ENCODE peak calls at places on chromosomes 12 and 14, in seven cellular contexts. G is EH, F is brain microvascular endothelial cell, I is HepG2, R is coronary artery, S is RPMI8226, W is endodermal cell. B is an unnamed sample.

GRCh38 chr12:12720052-12720451 is 2.9 kb downstream of the CDKN1B start:
- DNase-seq in G (no peak), F (no peak), I (no peak), R (no peak), S (peak; percentile 32), W (no peak), B (no peak)

GRCh38 chr12:265096-265495 is 2.5 kb upstream of the SLC6A13 start:
- DNase-seq in G (no peak), F (no peak), I (no peak), R (no peak), S (no peak), W (no peak), B (no peak)

GRCh38 chr14:23622990-23623389 is 13.2 kb upstream of the DHRS2 start:
- DNase-seq in G (no peak), F (no peak), I (no peak), R (peak; percentile 21), S (no peak), W (no peak), B (no peak)

GRCh38 chr12:55820679-55821078 is 2.8 kb downstream of the ORMDL2 start:
- DNase-seq in G (peak; percentile 29), F (no peak), I (peak; percentile 22), R (no peak), S (no peak), W (peak; percentile 47), B (peak; percentile 26)

GRCh38 chr12:49092816-49093406 is 1.7 kb downstream of the DHH start:
- DNase-seq in G (no peak), F (no peak), I (no peak), R (no peak), S (no peak), W (no peak), B (no peak)

GRCh38 chr12:124375789-124376175 is 80.9 kb downstream of the RFLNA start:
- DNase-seq in G (no peak), F (no peak), I (no peak), R (no peak), S (no peak), W (no peak), B (no peak)

GRCh38 chr12:43293396-43293795 is 258.6 kb downstream of the ADAMTS20 start:
- DNase-seq in G (no peak), F (no peak), I (no peak), R (no peak), S (no peak), W (no peak), B (no peak)

GRCh38 chr12:127803545-127803944 is 463.4 kb upstream of the TMEM132C start:
- DNase-seq in G (peak; percentile 14), F (no peak), I (no peak), R (no peak), S (no peak), W (no peak), B (no peak)

GRCh38 chr12:62692884-62693283 is 226.3 kb downstream of the MON2 start:
- DNase-seq in G (peak; percentile 88), F (peak; percentile 81), I (no peak), R (no peak), S (no peak), W (no peak), B (no peak)

GRCh38 chr14:74524076-74524812 is 30.7 kb downstream of the ISCA2 start:
- DNase-seq in G (no peak), F (no peak), I (no peak), R (no peak), S (no peak), W (no peak), B (no peak)

GRCh38 chr12:41106315-41106714 is 81.8 kb upstream of the PDZRN4 start:
- DNase-seq in G (no peak), F (no peak), I (no peak), R (no peak), S (no peak), W (no peak), B (no peak)

GRCh38 chr12:6559500-6559899 is 3.7 kb upstream of the IFFO1 start:
- DNase-seq in G (no peak), F (no peak), I (no peak), R (no peak), S (no peak), W (no peak), B (no peak)

GRCh38 chr12:62301799-62302133 is 41.6 kb downstream of the USP15 start:
- DNase-seq in G (no peak), F (no peak), I (no peak), R (no peak), S (no peak), W (no peak), B (no peak)

GRCh38 chr14:30620178-30620577 is 1.9 kb upstream of the SCFD1 start:
- DNase-seq in G (peak; percentile 72), F (peak; percentile 52), I (no peak), R (no peak), S (no peak), W (no peak), B (peak; percentile 48)

GRCh38 chr12:98453070-98453469 is 62.3 kb upstream of the TMPO start:
- DNase-seq in G (no peak), F (no peak), I (no peak), R (no peak), S (no peak), W (no peak), B (no peak)

GRCh38 chr12:43004908-43005307 is 415.4 kb upstream of the PRICKLE1 start:
- DNase-seq in G (no peak), F (no peak), I (no peak), R (no peak), S (no peak), W (no peak), B (peak; percentile 57)

GRCh38 chr12:53094394-53094787 is 3.1 kb upstream of the IGFBP6 start:
- DNase-seq in G (no peak), F (no peak), I (no peak), R (no peak), S (no peak), W (no peak), B (no peak)

GRCh38 chr14:99028041-99028440 is 244.0 kb downstream of the BCL11B start:
- DNase-seq in G (no peak), F (no peak), I (no peak), R (peak; percentile 36), S (no peak), W (peak; percentile 35), B (no peak)

GRCh38 chr12:34398706-34399630 is 376.7 kb downstream of the ALG10 start:
- DNase-seq in G (no peak), F (no peak), I (no peak), R (peak; percentile 62), S (no peak), W (peak; percentile 22), B (no peak)

GRCh38 chr12:116431677-116432300 is 127.4 kb upstream of the MAP1LC3B2 start:
- DNase-seq in G (no peak), F (no peak), I (no peak), R (no peak), S (no peak), W (peak; percentile 47), B (no peak)

GRCh38 chr12:1130571-1130970 is 139.5 kb downstream of the ERC1 start:
- DNase-seq in G (no peak), F (no peak), I (peak; percentile 29), R (no peak), S (no peak), W (no peak), B (no peak)

GRCh38 chr12:126862500-126862899 is 1404.5 kb upstream of the TMEM132C start:
- DNase-seq in G (no peak), F (no peak), I (no peak), R (no peak), S (no peak), W (no peak), B (no peak)

GRCh38 chr14:38931969-38932652 is 170.9 kb downstream of the SEC23A start:
- DNase-seq in G (no peak), F (no peak), I (peak; percentile 25), R (no peak), S (no peak), W (peak; percentile 66), B (no peak)

GRCh38 chr12:89695100-89695499 is 13.5 kb downstream of the ATP2B1 start:
- DNase-seq in G (peak; percentile 38), F (peak; percentile 54), I (no peak), R (no peak), S (no peak), W (no peak), B (peak; percentile 7)

B was measured in cardiac muscle cell.